ENCODE peak calls at places on chromosomes 11 and 22, in five cellular contexts. A is A549, U is iPS DF 19.7, X is lung microvascular endothelial cell, S is EL. O is an unnamed sample.

GRCh38 chr22:37848587-37849088 is 581 bp upstream of the EIF3L start:
- DNase-seq in A (peak), U (no peak), X (peak), S (peak), O (no peak)

GRCh38 chr11:44016129-44016528 is 31.7 kb upstream of the ACCSL start:
- DNase-seq in A (peak), U (no peak), X (peak), S (peak), O (peak)

GRCh38 chr11:62015615-62016014 is 48.2 kb upstream of the FTH1 start:
- DNase-seq in A (no peak), U (no peak), X (peak), S (no peak), O (no peak)

GRCh38 chr22:36741204-36741793 is 34.6 kb downstream of the IFT27 start:
- DNase-seq in A (peak), U (peak), X (no peak), S (peak), O (peak)

GRCh38 chr22:35135165-35135564 is 69.2 kb downstream of the ISX start:
- DNase-seq in A (no peak), U (no peak), X (no peak), S (no peak), O (no peak)

GRCh38 chr11:69912911-69913451 is 93.8 kb upstream of the FGF3 start:
- DNase-seq in A (peak), U (no peak), X (no peak), S (peak), O (peak)

GRCh38 chr11:68313574-68314202 is 1.3 kb downstream of the LRP5 start:
- DNase-seq in A (peak), U (no peak), X (no peak), S (peak), O (peak)

GRCh38 chr11:60169264-60169915 is 13.5 kb downstream of the MS4A6A start:
- DNase-seq in A (peak), U (peak), X (peak), S (peak), O (peak)

GRCh38 chr22:32839776-32840571 is 38.5 kb downstream of the TIMP3 start:
- DNase-seq in A (no peak), U (no peak), X (no peak), S (no peak), O (no peak)

GRCh38 chr22:39617342-39617741 is 46.8 kb downstream of the CACNA1I start:
- DNase-seq in A (no peak), U (no peak), X (no peak), S (no peak), O (no peak)

GRCh38 chr22:38114484-38115398 is 4.3 kb upstream of the BAIAP2L2 start:
- DNase-seq in A (peak), U (no peak), X (peak), S (peak), O (peak)

GRCh38 chr22:33917744-33918406 is 2.4 kb downstream of the LARGE1 start:
- DNase-seq in A (peak), U (no peak), X (peak), S (no peak), O (no peak)

GRCh38 chr11:134055029-134055428 is 13.8 kb upstream of the JAM3 start:
- DNase-seq in A (no peak), U (no peak), X (no peak), S (no peak), O (no peak)

GRCh38 chr22:42431401-42432019 is 693 bp downstream of the NFAM1 start:
- DNase-seq in A (no peak), U (no peak), X (no peak), S (no peak), O (no peak)

GRCh38 chr22:20602589-20603164 is 95.3 kb downstream of the MED15 start:
- DNase-seq in A (no peak), U (no peak), X (no peak), S (no peak), O (no peak)

GRCh38 chr22:47593911-47594311 is 831.5 kb downstream of the TBC1D22A start:
- DNase-seq in A (no peak), U (no peak), X (no peak), S (no peak), O (no peak)

GRCh38 chr11:9380773-9381172 is 3.7 kb upstream of the IPO7 start:
- DNase-seq in A (no peak), U (no peak), X (no peak), S (no peak), O (no peak)

GRCh38 chr11:103395612-103396011 is 286.4 kb downstream of the DYNC2H1 start:
- DNase-seq in A (peak), U (no peak), X (peak), S (peak), O (peak)

GRCh38 chr11:71367756-71368155 is 80.4 kb downstream of the DHCR7 start:
- DNase-seq in A (no peak), U (no peak), X (no peak), S (no peak), O (no peak)

GRCh38 chr11:70845761-70846160 is 406.6 kb downstream of the SHANK2 start:
- DNase-seq in A (no peak), U (no peak), X (no peak), S (no peak), O (no peak)

GRCh38 chr11:73372371-73372993 is 3.7 kb upstream of the RELT start:
- DNase-seq in A (peak), U (no peak), X (peak), S (peak), O (peak)

GRCh38 chr22:24437820-24438328 is 10.5 kb downstream of the ADORA2A start:
- DNase-seq in A (no peak), U (no peak), X (no peak), S (peak), O (peak)

GRCh38 chr11:77669848-77670511 is 32.4 kb upstream of the CLNS1A start:
- DNase-seq in A (peak), U (no peak), X (no peak), S (peak), O (no peak)

GRCh38 chr22:46539169-46539568 is 1.7 kb upstream of the CELSR1 start:
- DNase-seq in A (no peak), U (no peak), X (no peak), S (no peak), O (no peak)